ENCODE peak calls at places on chromosome 13, in four cellular contexts. K is CD4-positive, CD25-positive, alpha-beta regulatory T cell; O is cardiac fibroblast; Y is transverse colon. S is an unnamed sample.

GRCh38 chr13:86633346-86633745 is 834.1 kb upstream of the SLITRK6 start:
- DNase-seq in O (no peak), Y (no peak), K (no peak), S (no peak)

GRCh38 chr13:51822106-51822840 is 18.3 kb upstream of the DHRS12 start:
- DNase-seq in Y (no peak), K (peak; percentile 31), O (no peak), S (no peak)

GRCh38 chr13:29956771-29957170 is 106.4 kb upstream of the UBL3 start:
- DNase-seq in O (no peak), Y (no peak), K (no peak), S (no peak)

GRCh38 chr13:62290542-62290941 is 874.9 kb upstream of the PCDH20 start:
- DNase-seq in Y (no peak), K (no peak), O (no peak), S (no peak)

GRCh38 chr13:24489721-24490120 is 22.9 kb downstream of the PARP4 start:
- DNase-seq in O (no peak), K (no peak), Y (no peak), S (no peak)

GRCh38 chr13:80201686-80202085 is 139.2 kb downstream of the SPRY2 start:
- DNase-seq in K (no peak), O (no peak), Y (no peak), S (no peak)

GRCh38 chr13:63351533-63351932 is 1935.9 kb upstream of the PCDH20 start:
- DNase-seq in O (no peak), Y (no peak), K (no peak), S (no peak)

GRCh38 chr13:45861352-45861751 is 9.8 kb upstream of the SIAH3 start:
- DNase-seq in K (no peak), O (peak; percentile 5), Y (no peak), S (no peak)

GRCh38 chr13:45989607-45990006 is 62.9 kb downstream of the ZC3H13 start:
- DNase-seq in K (no peak), O (peak; percentile 83), Y (no peak), S (no peak)

GRCh38 chr13:97726664-97727235 is 226.7 kb upstream of the IPO5 start:
- DNase-seq in O (peak; percentile 58), Y (no peak), K (no peak), S (peak; percentile 40)

GRCh38 chr13:43573361-43573740 is 213.4 kb downstream of the ENOX1 start:
- DNase-seq in O (peak; percentile 46), K (no peak), Y (no peak), S (peak; percentile 66)

GRCh38 chr13:23292596-23292995 is 111.8 kb downstream of the SGCG start:
- DNase-seq in K (no peak), O (peak; percentile 54), Y (no peak), S (no peak)

GRCh38 chr13:74575729-74576125 is 441.5 kb upstream of the KLF12 start:
- DNase-seq in Y (peak; percentile 28), K (peak; percentile 63), O (peak; percentile 50), S (peak; percentile 69)

GRCh38 chr13:80436571-80437169 is 95.7 kb upstream of the SPRY2 start:
- DNase-seq in K (no peak), Y (no peak), O (peak; percentile 25), S (peak; percentile 98)

GRCh38 chr13:49214917-49215376 is 5.2 kb upstream of the MLNR start:
- DNase-seq in K (peak; percentile 88), Y (peak; percentile 45), O (peak; percentile 60), S (peak; percentile 75)

GRCh38 chr13:33051632-33052031 is 35.4 kb downstream of the KL start:
- DNase-seq in Y (no peak), O (no peak), K (no peak), S (no peak)

GRCh38 chr13:24459234-24459633 is 53.3 kb downstream of the PARP4 start:
- DNase-seq in K (peak; percentile 60), Y (no peak), O (peak; percentile 70), S (peak; percentile 7)

GRCh38 chr13:46666727-46667456 is 113.9 kb downstream of the LRCH1 start:
- DNase-seq in K (no peak), O (no peak), Y (no peak), S (peak; percentile 98)

GRCh38 chr13:20231839-20232555 is at the start of gene GJB6:
- DNase-seq in K (peak; percentile 53), O (no peak), Y (peak; percentile 32), S (no peak)

GRCh38 chr13:42649761-42650289 is 75.9 kb downstream of the TNFSF11 start:
- DNase-seq in O (no peak), K (no peak), Y (no peak), S (peak; percentile 14)

GRCh38 chr13:88339271-88339741 is 668.1 kb downstream of the SLITRK5 start:
- DNase-seq in K (no peak), O (no peak), Y (peak; percentile 51), S (no peak)

GRCh38 chr13:44170731-44171130 is 202.9 kb upstream of the SERP2 start:
- DNase-seq in K (no peak), Y (no peak), O (no peak), S (no peak)

GRCh38 chr13:59587030-59587429 is 576.7 kb downstream of the DIAPH3 start:
- DNase-seq in K (no peak), Y (no peak), O (no peak), S (no peak)

GRCh38 chr13:50576156-50576555 is 267.3 kb downstream of the DLEU7 start:
- DNase-seq in O (no peak), K (no peak), Y (peak; percentile 62), S (no peak)

GRCh38 chr13:66503890-66504289 is 726.2 kb downstream of the PCDH9 start:
- DNase-seq in O (no peak), Y (no peak), K (no peak), S (no peak)

GRCh38 chr13:19267746-19268145 is 86.1 kb upstream of the TUBA3C start:
- DNase-seq in Y (no peak), K (no peak), O (no peak), S (peak; percentile 89)

GRCh38 chr13:74977498-74977897 is 504.5 kb downstream of the TBC1D4 start:
- DNase-seq in K (no peak), O (peak; percentile 17), Y (no peak), S (no peak)

GRCh38 chr13:29454931-29455481 is 140.5 kb downstream of the SLC7A1 start:
- DNase-seq in O (peak; percentile 40), K (peak; percentile 2), Y (no peak), S (peak; percentile 49)

GRCh38 chr13:113151745-113152707 is 6.4 kb upstream of the PROZ start:
- DNase-seq in K (peak; percentile 23), Y (no peak), O (peak; percentile 43), S (peak; percentile 58)
- H3K4me3 ChIP-seq in K (peak overlapping the region; percentile 76), Y (no peak overlapping the region), O (no peak overlapping the region), S (no peak overlapping the region)

DNA sequence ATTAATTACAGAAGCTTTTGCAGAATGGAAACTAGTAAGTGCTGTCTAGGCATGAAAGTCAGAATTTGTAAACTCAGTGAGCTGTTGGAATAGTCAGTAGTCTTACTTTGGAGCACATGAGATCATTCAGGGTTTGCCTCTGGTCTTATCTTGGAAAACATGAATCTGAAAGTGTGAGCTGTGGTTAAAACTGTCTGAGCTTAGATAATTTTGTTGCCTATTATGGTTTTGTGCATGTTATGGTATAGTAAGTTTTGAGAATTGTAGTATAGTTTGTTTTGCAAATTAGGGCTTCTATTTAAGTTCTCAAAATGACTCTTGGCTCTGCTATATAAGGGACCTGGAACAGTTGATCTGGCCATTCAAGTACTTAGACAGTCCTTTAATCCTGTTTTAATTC is 53.7 kb upstream of the TRPC4 start:
- DNase-seq in Y (no peak), K (no peak), O (no peak), S (no peak)
- H3K4me3 ChIP-seq in Y (no peak overlapping the region), K (no peak overlapping the region), O (no peak overlapping the region), S (no peak overlapping the region)

GRCh38 chr13:96527497-96527896 is 437.6 kb downstream of the HS6ST3 start:
- DNase-seq in K (no peak), Y (no peak), O (no peak), S (no peak)
- H3K4me3 ChIP-seq in K (no peak overlapping the region), Y (no peak overlapping the region), O (no peak overlapping the region), S (no peak overlapping the region)

GRCh38 chr13:109779074-109779473 is 7.3 kb downstream of the IRS2 start:
- DNase-seq in O (no peak), K (peak; percentile 91), Y (no peak), S (peak; percentile 65)

GRCh38 chr13:109778102-109778542 is 8.3 kb downstream of the IRS2 start:
- DNase-seq in Y (peak; percentile 33), K (peak; percentile 53), O (peak; percentile 57), S (peak; percentile 60)

GRCh38 chr13:109780880-109781383 is 5.5 kb downstream of the IRS2 start:
- DNase-seq in K (no peak), Y (no peak), O (no peak), S (no peak)

GRCh38 chr13:109781384-109782065 is 4.9 kb downstream of the IRS2 start:
- DNase-seq in O (no peak), Y (no peak), K (no peak), S (peak; percentile 71)

GRCh38 chr13:109779876-109780516 is 6.4 kb downstream of the IRS2 start:
- DNase-seq in K (no peak), Y (no peak), O (no peak), S (no peak)
- H3K4me3 ChIP-seq in K (peak overlapping the region; percentile 51), Y (no peak overlapping the region), O (peak overlapping the region; percentile 57), S (peak overlapping the region; percentile 82)

GRCh38 chr13:106484084-106484754 is 51.2 kb downstream of the EFNB2 start:
- DNase-seq in Y (no peak), K (no peak), O (no peak), S (no peak)
- H3K4me3 ChIP-seq in Y (peak overlapping the region; percentile 3), K (no peak overlapping the region), O (no peak overlapping the region), S (no peak overlapping the region)

GRCh38 chr13:110812869-110813645 is 99.6 kb downstream of the ING1 start:
- DNase-seq in K (no peak), Y (no peak), O (no peak), S (no peak)
- H3K4me3 ChIP-seq in K (no peak overlapping the region), Y (no peak overlapping the region), O (no peak overlapping the region), S (no peak overlapping the region)

GRCh38 chr13:36345438-36346221 is 564 bp downstream of the SPART start:
- DNase-seq in O (peak; percentile 92), K (peak; percentile 48), Y (peak; percentile 60), S (peak; percentile 88)

GRCh38 chr13:36346222-36347083 is at the start of gene SPART:
- DNase-seq in Y (peak; percentile 90), O (peak; percentile 93), K (peak; percentile 85), S (peak; percentile 97)

GRCh38 chr13:36343766-36344165 is 2.4 kb downstream of the SPART start:
- DNase-seq in K (no peak), O (no peak), Y (no peak), S (no peak)

GRCh38 chr13:36344886-36345437 is 1.2 kb downstream of the SPART start:
- DNase-seq in Y (no peak), K (peak; percentile 46), O (peak; percentile 35), S (peak; percentile 53)

DNA sequence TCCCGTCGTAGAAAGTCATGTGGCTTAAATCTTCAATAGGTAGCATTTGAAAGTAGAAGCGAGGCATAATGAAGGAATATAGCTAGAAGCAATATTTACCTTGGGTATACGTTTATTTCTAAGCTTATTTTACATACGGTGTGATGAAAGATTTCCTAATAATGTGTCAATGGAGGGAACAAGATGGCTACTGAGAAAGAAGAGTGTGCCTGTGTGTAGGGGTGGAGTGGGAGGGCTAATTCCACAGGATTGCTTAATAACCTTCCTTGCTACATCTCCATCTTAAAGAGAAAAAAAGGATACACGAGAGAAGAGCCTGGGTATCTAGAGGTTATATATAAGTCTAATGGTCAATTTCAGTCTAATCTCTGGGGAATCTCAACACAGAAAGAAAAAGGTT is 2.0 kb downstream of the SPART start:
- DNase-seq in K (no peak), Y (peak; percentile 10), O (peak; percentile 74), S (peak; percentile 80)
- H3K4me3 ChIP-seq in K (peak overlapping the region; percentile 85), Y (no peak overlapping the region), O (peak overlapping the region; percentile 81), S (peak overlapping the region; percentile 67)

GRCh38 chr13:100269837-100270236 is 180.9 kb downstream of the PCCA start:
- DNase-seq in Y (peak; percentile 49), O (peak; percentile 89), K (no peak), S (peak; percentile 75)
- H3K4me3 ChIP-seq in Y (no peak overlapping the region), O (no peak overlapping the region), K (no peak overlapping the region), S (no peak overlapping the region)

S was measured in A673.